ENCODE peak calls at places on chromosomes 5 and 9, in six cellular contexts. V, U, C, Y, K and T are unnamed samples.

GRCh38 chr9:29691758-29692407 is 2118.6 kb upstream of the C9orf72 start:
- DNase-seq in V (no peak), U (no peak), C (no peak), Y (no peak), K (no peak), T (peak; percentile 21)

GRCh38 chr5:83149671-83150070 is 72.3 kb downstream of the XRCC4 start:
- DNase-seq in V (peak; percentile 60), U (no peak), C (no peak), Y (no peak), K (peak; percentile 71), T (no peak)

GRCh38 chr9:114372971-114373591 is 14.7 kb downstream of the AKNA start:
- DNase-seq in V (no peak), U (no peak), C (peak; percentile 86), Y (no peak), K (no peak), T (peak; percentile 96)

GRCh38 chr5:91070761-91071429 is 312.2 kb downstream of the ARRDC3 start:
- DNase-seq in V (no peak), U (no peak), C (no peak), Y (no peak), K (no peak), T (no peak)

GRCh38 chr5:153880094-153880493 is 158.6 kb downstream of the FAM114A2 start:
- DNase-seq in V (no peak), U (no peak), C (no peak), Y (peak; percentile 21), K (no peak), T (no peak)

GRCh38 chr9:31837211-31837610 is 547.2 kb upstream of the ACO1 start:
- DNase-seq in V (no peak), U (no peak), C (no peak), Y (no peak), K (no peak), T (no peak)

GRCh38 chr5:59020611-59021285 is 437.9 kb downstream of the RAB3C start:
- DNase-seq in V (no peak), U (no peak), C (no peak), Y (no peak), K (no peak), T (no peak)

GRCh38 chr5:135448796-135449507 is 1.8 kb upstream of the DCANP1 start:
- DNase-seq in V (no peak), U (peak; percentile 84), C (no peak), Y (no peak), K (no peak), T (no peak)

GRCh38 chr9:135463140-135463539 is 16.4 kb upstream of the PPP1R26 start:
- DNase-seq in V (peak; percentile 43), U (peak; percentile 18), C (no peak), Y (no peak), K (peak; percentile 23), T (no peak)

GRCh38 chr5:84292788-84293653 is 91.7 kb downstream of the EDIL3 start:
- DNase-seq in V (no peak), U (no peak), C (no peak), Y (no peak), K (no peak), T (peak; percentile 2)

GRCh38 chr5:135209495-135209837 is 175.4 kb upstream of the PITX1 start:
- DNase-seq in V (no peak), U (no peak), C (no peak), Y (no peak), K (no peak), T (no peak)

GRCh38 chr5:81779935-81780266 is 29.0 kb upstream of the SSBP2 start:
- DNase-seq in V (no peak), U (no peak), C (no peak), Y (no peak), K (no peak), T (no peak)

GRCh38 chr5:57422993-57423392 is 59.6 kb downstream of the ACTBL2 start:
- DNase-seq in V (no peak), U (no peak), C (no peak), Y (no peak), K (no peak), T (no peak)

GRCh38 chr9:135533674-135534073 is 12.3 kb upstream of the OBP2A start:
- DNase-seq in V (no peak), U (no peak), C (no peak), Y (no peak), K (no peak), T (no peak)

GRCh38 chr5:60597570-60597969 is 102.4 kb downstream of the DEPDC1B start:
- DNase-seq in V (no peak), U (no peak), C (peak; percentile 75), Y (no peak), K (no peak), T (peak; percentile 76)

GRCh38 chr9:126723807-126724172 is 81.0 kb upstream of the ZBTB43 start:
- DNase-seq in V (no peak), U (no peak), C (no peak), Y (no peak), K (no peak), T (peak; percentile 24)

GRCh38 chr9:107868166-107868565 is 378.6 kb upstream of the KLF4 start:
- DNase-seq in V (no peak), U (no peak), C (no peak), Y (no peak), K (no peak), T (no peak)

GRCh38 chr5:25387949-25388348 is 743.2 kb upstream of the CDH10 start:
- DNase-seq in V (no peak), U (no peak), C (no peak), Y (no peak), K (no peak), T (no peak)

GRCh38 chr9:7983361-7983974 is 183.9 kb upstream of the DMAC1 start:
- DNase-seq in V (no peak), U (no peak), C (no peak), Y (no peak), K (no peak), T (no peak)

GRCh38 chr9:32672478-32672877 is 37.0 kb upstream of the TAF1L start:
- DNase-seq in V (peak; percentile 45), U (peak; percentile 87), C (no peak), Y (no peak), K (no peak), T (no peak)

GRCh38 chr9:27176971-27177370 is 67.9 kb downstream of the TEK start:
- DNase-seq in V (no peak), U (no peak), C (no peak), Y (no peak), K (no peak), T (no peak)

GRCh38 chr5:93874080-93874479 is 132.7 kb upstream of the POU5F2 start:
- DNase-seq in V (no peak), U (peak; percentile 20), C (no peak), Y (no peak), K (no peak), T (peak; percentile 5)

GRCh38 chr5:1432296-1432695 is 12.9 kb downstream of the SLC6A3 start:
- DNase-seq in V (no peak), U (no peak), C (no peak), Y (no peak), K (no peak), T (no peak)

GRCh38 chr9:124632077-124632621 is 125.0 kb upstream of the NR5A1 start:
- DNase-seq in V (peak; percentile 31), U (peak; percentile 84), C (no peak), Y (no peak), K (no peak), T (no peak)

GRCh38 chr5:77015938-77016569 is 14.2 kb upstream of the AGGF1 start:
- DNase-seq in V (peak; percentile 36), U (peak; percentile 56), C (peak; percentile 25), Y (no peak), K (peak; percentile 59), T (peak; percentile 62)

GRCh38 chr9:70347046-70347445 is 67.4 kb downstream of the KLF9 start:
- DNase-seq in V (no peak), U (no peak), C (no peak), Y (no peak), K (no peak), T (no peak)

GRCh38 chr5:95668216-95668615 is 14.6 kb downstream of the SPATA9 start:
- DNase-seq in V (no peak), U (peak; percentile 25), C (no peak), Y (no peak), K (no peak), T (no peak)

GRCh38 chr9:136899196-136899595 is 12.9 kb downstream of the TRAF2 start:
- DNase-seq in V (no peak), U (no peak), C (no peak), Y (no peak), K (no peak), T (peak; percentile 96)

GRCh38 chr5:2353211-2353610 is 398.3 kb downstream of the IRX2 start:
- DNase-seq in V (no peak), U (no peak), C (no peak), Y (no peak), K (no peak), T (no peak)

GRCh38 chr5:115831163-115831768 is 10.1 kb downstream of the ATG12 start:
- DNase-seq in V (peak; percentile 58), U (peak; percentile 30), C (no peak), Y (no peak), K (no peak), T (peak; percentile 38)

GRCh38 chr5:149129181-149129580 is 12.1 kb upstream of the ABLIM3 start:
- DNase-seq in V (no peak), U (peak; percentile 47), C (no peak), Y (no peak), K (no peak), T (no peak)

GRCh38 chr9:129694265-129694664 is 28.8 kb downstream of the PRRX2 start:
- DNase-seq in V (peak; percentile 64), U (peak; percentile 75), C (no peak), Y (no peak), K (no peak), T (no peak)